ENCODE peak calls at places on chromosomes 3 and 15, in ten cellular contexts. F, R, V, E, S, O, D, G, Q and W are unnamed samples.

GRCh38 chr15:101533371-101534140 is 44.0 kb upstream of the PCSK6 start:
- DNase-seq in O (no peak), Q (no peak), E (no peak), D (no peak), R (no peak), F (no peak), V (no peak), G (peak), S (no peak), W (peak)

GRCh38 chr3:126023390-126023789 is 54.4 kb downstream of the ROPN1B start:
- DNase-seq in E (no peak), D (no peak), V (no peak), G (no peak), Q (no peak), S (no peak), R (no peak), O (no peak), F (no peak), W (no peak)

GRCh38 chr3:18572809-18573208 is 147.7 kb upstream of the SATB1 start:
- DNase-seq in O (no peak), D (no peak), V (no peak), Q (no peak), F (no peak), G (no peak), R (no peak), S (no peak), E (no peak), W (no peak)

GRCh38 chr3:89145995-89146394 is 38.6 kb downstream of the EPHA3 start:
- DNase-seq in R (no peak), F (no peak), G (no peak), E (no peak), D (peak), Q (no peak), O (no peak), S (peak), V (no peak), W (no peak)

GRCh38 chr3:125125822-125126245 is 70.0 kb upstream of the HEG1 start:
- DNase-seq in S (peak), R (no peak), G (no peak), F (no peak), Q (no peak), E (no peak), O (no peak), V (no peak), D (peak), W (no peak)

GRCh38 chr3:138937690-138938055 is 9.3 kb downstream of the FOXL2 start:
- DNase-seq in S (no peak), V (no peak), F (no peak), R (no peak), D (no peak), G (no peak), Q (no peak), E (no peak), O (no peak), W (no peak)

GRCh38 chr3:184040010-184040409 is 8.5 kb downstream of the HTR3D start:
- DNase-seq in Q (no peak), E (no peak), D (peak), F (peak), O (peak), S (peak), G (peak), V (no peak), R (no peak), W (no peak)

GRCh38 chr3:156630773-156631093 is 43.7 kb upstream of the TIPARP start:
- DNase-seq in G (no peak), D (no peak), Q (no peak), F (no peak), V (no peak), E (no peak), S (no peak), O (no peak), R (no peak), W (no peak)

GRCh38 chr3:10758304-10759037 is 57.6 kb upstream of the SLC6A11 start:
- DNase-seq in V (peak), S (peak), D (peak), E (peak), F (peak), Q (no peak), R (no peak), G (peak), O (peak), W (no peak)

GRCh38 chr15:100602822-100603393 is 519 bp downstream of the ASB7 start:
- DNase-seq in O (peak), E (peak), Q (peak), V (no peak), S (peak), D (peak), F (no peak), G (peak), R (no peak), W (no peak)

GRCh38 chr3:119294402-119294888 is 262 bp downstream of the ARHGAP31 start:
- DNase-seq in D (peak), O (peak), V (peak), Q (peak), S (no peak), R (peak), E (no peak), G (peak), F (peak), W (peak)

GRCh38 chr15:101176625-101177024 is 75.2 kb downstream of the CHSY1 start:
- DNase-seq in F (no peak), E (no peak), V (no peak), O (no peak), R (no peak), S (peak), Q (no peak), D (no peak), G (no peak), W (no peak)

GRCh38 chr3:50671331-50671730 is 3.4 kb upstream of the DOCK3 start:
- DNase-seq in E (no peak), G (no peak), V (no peak), R (no peak), O (no peak), S (peak), Q (no peak), D (peak), F (no peak), W (peak)

GRCh38 chr3:94482686-94483085 is 419.8 kb downstream of the NSUN3 start:
- DNase-seq in V (no peak), Q (no peak), S (no peak), R (no peak), D (no peak), E (no peak), F (no peak), O (no peak), G (no peak), W (no peak)

GRCh38 chr3:48919215-48920138 is 835 bp downstream of the ARIH2 start:
- DNase-seq in V (peak), G (peak), R (peak), Q (peak), D (peak), S (peak), F (peak), E (peak), O (peak), W (peak)

GRCh38 chr3:661356-661755 is 431.5 kb upstream of the CNTN6 start:
- DNase-seq in D (no peak), Q (no peak), S (no peak), R (no peak), O (no peak), E (no peak), F (no peak), V (no peak), G (no peak), W (no peak)

GRCh38 chr3:5754602-5755001 is 567.1 kb downstream of the EDEM1 start:
- DNase-seq in V (no peak), D (no peak), S (no peak), O (peak), R (no peak), Q (no peak), G (no peak), F (no peak), E (no peak), W (no peak)

GRCh38 chr3:149999421-149999820 is 28.7 kb upstream of the PFN2 start:
- DNase-seq in E (no peak), D (no peak), F (no peak), G (no peak), O (no peak), V (no peak), Q (no peak), R (no peak), S (no peak), W (no peak)

GRCh38 chr3:4820296-4821121 is 158.7 kb upstream of the BHLHE40 start:
- DNase-seq in S (no peak), R (no peak), Q (no peak), G (no peak), D (no peak), F (no peak), E (no peak), O (no peak), V (peak), W (no peak)

GRCh38 chr3:159964166-159964973 is 24.3 kb upstream of the IL12A start:
- DNase-seq in O (no peak), S (peak), D (peak), G (no peak), R (no peak), F (no peak), V (no peak), E (peak), Q (no peak), W (peak)

GRCh38 chr3:191119415-191120295 is 79.4 kb upstream of the OSTN start:
- DNase-seq in D (no peak), R (no peak), S (no peak), Q (no peak), F (no peak), G (no peak), E (no peak), V (no peak), O (no peak), W (no peak)

GRCh38 chr3:127775398-127776109 is 46.8 kb downstream of the MGLL start:
- DNase-seq in O (no peak), E (no peak), F (peak), D (no peak), Q (peak), S (peak), R (peak), V (no peak), G (no peak), W (no peak)

GRCh38 chr3:50599115-50599715 is 12.4 kb downstream of the CISH start:
- DNase-seq in R (no peak), E (no peak), V (no peak), Q (no peak), F (no peak), O (no peak), G (no peak), S (no peak), D (no peak), W (no peak)

GRCh38 chr15:99970891-99971330 is 237.7 kb upstream of the LYSMD4 start:
- DNase-seq in S (no peak), O (no peak), Q (peak), E (no peak), R (no peak), F (no peak), V (no peak), D (no peak), G (no peak), W (no peak)

GRCh38 chr15:78422571-78423340 is 15.3 kb upstream of the IREB2 start:
- DNase-seq in R (peak), V (peak), D (peak), O (peak), G (peak), F (no peak), E (peak), S (peak), Q (peak), W (no peak)

GRCh38 chr15:31278056-31278445 is 48.6 kb upstream of the KLF13 start:
- DNase-seq in V (no peak), G (no peak), D (no peak), R (no peak), S (no peak), E (no peak), F (no peak), Q (no peak), O (no peak), W (no peak)

GRCh38 chr3:184748219-184749135 is 36.6 kb upstream of the MAGEF1 start:
- DNase-seq in G (peak), S (no peak), R (no peak), O (peak), D (peak), Q (no peak), V (no peak), E (no peak), F (peak), W (no peak)

GRCh38 chr15:74573987-74574386 is 33.0 kb downstream of the ARID3B start:
- DNase-seq in O (no peak), D (no peak), F (no peak), R (no peak), V (no peak), G (no peak), E (no peak), Q (no peak), S (peak), W (no peak)

GRCh38 chr3:127822166-127822835 is at the start of gene MGLL:
- DNase-seq in O (no peak), G (peak), E (peak), F (peak), S (peak), R (peak), V (peak), Q (peak), D (peak), W (no peak)

GRCh38 chr3:60055765-60056164 is 1005.9 kb upstream of the CFAP20DC start:
- DNase-seq in Q (no peak), G (no peak), F (no peak), O (no peak), S (no peak), E (no peak), V (no peak), D (peak), R (no peak), W (no peak)

GRCh38 chr15:68816795-68817303 is 3.8 kb downstream of the ANP32A start:
- DNase-seq in G (peak), D (peak), S (no peak), O (no peak), Q (peak), R (no peak), E (peak), F (no peak), V (no peak), W (no peak)

GRCh38 chr3:162270059-162270458 is 773.5 kb downstream of the OTOL1 start:
- DNase-seq in O (no peak), R (no peak), F (peak), D (no peak), E (no peak), G (no peak), V (no peak), Q (no peak), S (no peak), W (no peak)

GRCh38 chr15:40787991-40788390 is 18.2 kb downstream of the C15orf62 start:
- DNase-seq in F (peak), O (no peak), Q (no peak), R (no peak), V (no peak), S (no peak), G (peak), E (no peak), D (no peak), W (no peak)

GRCh38 chr3:52754373-52754772 is 16.4 kb downstream of the NEK4 start:
- DNase-seq in V (no peak), O (no peak), F (no peak), G (no peak), E (no peak), Q (no peak), R (no peak), S (no peak), D (no peak), W (no peak)

GRCh38 chr3:38925351-38925750 is 109.3 kb upstream of the SCN10A start:
- DNase-seq in O (no peak), Q (no peak), D (no peak), F (no peak), V (no peak), R (no peak), S (no peak), G (no peak), E (no peak), W (no peak)

GRCh38 chr3:170949211-170949610 is 40.8 kb upstream of the EIF5A2 start:
- DNase-seq in V (no peak), G (no peak), Q (no peak), D (no peak), R (no peak), S (no peak), O (no peak), F (no peak), E (no peak), W (no peak)

GRCh38 chr15:99137877-99138276 is 33.0 kb downstream of the SYNM start:
- DNase-seq in O (no peak), F (no peak), D (no peak), V (no peak), S (no peak), G (no peak), Q (no peak), E (no peak), R (no peak), W (no peak)

GRCh38 chr3:32434206-32434605 is 42.6 kb downstream of the CMTM7 start:
- DNase-seq in D (no peak), Q (no peak), S (no peak), R (no peak), V (no peak), E (no peak), O (no peak), F (no peak), G (no peak), W (no peak)